ENCODE peak calls at places on chromosomes 1 and 21, in seven cellular contexts. X is fibroblast of lung; C is colonic mucosa; Q is heart right ventricle; U is CD8-positive, alpha-beta T cell; Y is neural progenitor cell; W is astrocyte. Z is an unnamed sample.

GRCh38 chr1:227778401-227778947 is 37.0 kb upstream of the PRSS38 start:
- DNase-seq in W (peak), U (no peak), Y (no peak), X (peak), Q (no peak), C (no peak), Z (no peak)

GRCh38 chr1:228363686-228364067 is 43.0 kb downstream of the TRIM11 start:
- DNase-seq in C (no peak), Q (peak), U (no peak), Y (no peak), X (no peak), W (no peak), Z (no peak)

GRCh38 chr1:232057217-232057895 is 430.8 kb downstream of the DISC1 start:
- DNase-seq in U (no peak), Y (no peak), X (no peak), C (no peak), Q (no peak), W (no peak), Z (no peak)

GRCh38 chr1:145751491-145752021 is 32.3 kb downstream of the CD160 start:
- DNase-seq in X (peak), W (peak), C (no peak), Q (no peak), U (no peak), Y (no peak), Z (no peak)

GRCh38 chr1:23126801-23127200 is 41.9 kb downstream of the LUZP1 start:
- DNase-seq in Q (no peak), W (peak), C (no peak), X (peak), Y (no peak), U (no peak), Z (no peak)

GRCh38 chr1:29134695-29135028 is 11.0 kb upstream of the TMEM200B start:
- DNase-seq in Y (no peak), Q (no peak), C (no peak), W (no peak), X (no peak), U (no peak), Z (no peak)

GRCh38 chr1:164613176-164613575 is 54.2 kb downstream of the PBX1 start:
- DNase-seq in X (peak), Q (no peak), W (peak), C (peak), U (no peak), Y (no peak), Z (no peak)

GRCh38 chr1:205259361-205259832 is 31.7 kb downstream of the TMCC2 start:
- DNase-seq in Y (no peak), X (peak), U (no peak), C (no peak), Q (peak), W (no peak), Z (no peak)

GRCh38 chr1:156487862-156488261 is 12.7 kb downstream of the MEF2D start:
- DNase-seq in W (no peak), C (no peak), Y (no peak), U (no peak), X (no peak), Q (no peak), Z (no peak)

GRCh38 chr1:157487430-157487829 is 64.9 kb downstream of the FCRL5 start:
- DNase-seq in U (no peak), Q (no peak), Y (no peak), C (no peak), W (no peak), X (no peak), Z (no peak)

GRCh38 chr1:26771643-26772321 is 16.0 kb upstream of the PIGV start:
- DNase-seq in X (peak), Q (no peak), W (peak), U (no peak), C (peak), Y (no peak), Z (peak)

GRCh38 chr1:212967767-212968166 is 17.4 kb downstream of the VASH2 start:
- DNase-seq in C (no peak), X (peak), Y (peak), Q (no peak), U (no peak), W (peak), Z (no peak)

GRCh38 chr1:223180803-223181321 is 37.8 kb upstream of the TLR5 start:
- DNase-seq in Q (no peak), X (peak), C (no peak), Y (no peak), U (no peak), W (peak), Z (no peak)

GRCh38 chr1:231683439-231684165 is 57.0 kb downstream of the DISC1 start:
- DNase-seq in X (no peak), Q (no peak), U (no peak), Y (no peak), C (no peak), W (no peak), Z (no peak)

GRCh38 chr21:38726482-38726881 is 79.2 kb upstream of the ETS2 start:
- DNase-seq in U (no peak), C (no peak), Q (no peak), Y (no peak), W (no peak), X (no peak), Z (no peak)

GRCh38 chr1:27399251-27399885 is 6.9 kb downstream of the GPR3 start:
- DNase-seq in U (no peak), Y (peak), X (no peak), Q (no peak), C (no peak), W (no peak), Z (no peak)

GRCh38 chr21:33760641-33761103 is 118.4 kb downstream of the ITSN1 start:
- DNase-seq in X (peak), Q (no peak), U (no peak), Y (no peak), W (peak), C (no peak), Z (no peak)
- H3K27ac ChIP-seq in X (peak), Q (no peak), U (no peak), Y (peak), W (peak), C (no peak), Z (no peak)

GRCh38 chr1:93619507-93620168 is 62.0 kb downstream of the BCAR3 start:
- DNase-seq in W (no peak), Y (no peak), U (no peak), C (no peak), Q (no peak), X (no peak), Z (no peak)
- H3K27ac ChIP-seq in W (no peak), Y (no peak), U (no peak), C (no peak), Q (no peak), X (no peak), Z (no peak)

GRCh38 chr1:218462591-218462990 is 117.5 kb downstream of the TGFB2 start:
- DNase-seq in C (no peak), W (no peak), X (no peak), Q (no peak), Y (no peak), U (no peak), Z (no peak)
- H3K27ac ChIP-seq in C (no peak), W (peak), X (peak), Q (peak), Y (no peak), U (no peak), Z (no peak)

GRCh38 chr1:31789259-31790065 is 25.3 kb upstream of the ADGRB2 start:
- DNase-seq in C (peak), Q (peak), Y (peak), W (peak), U (peak), X (peak), Z (peak)
- H3K27ac ChIP-seq in C (peak), Q (no peak), Y (no peak), W (peak), U (no peak), X (peak), Z (peak)

GRCh38 chr1:185804206-185804605 is 70.0 kb downstream of the HMCN1 start:
- DNase-seq in Q (no peak), W (peak), C (no peak), X (no peak), U (no peak), Y (no peak), Z (no peak)

GRCh38 chr1:185808675-185809074 is 74.5 kb downstream of the HMCN1 start:
- DNase-seq in X (no peak), Q (no peak), C (no peak), W (peak), U (no peak), Y (no peak), Z (no peak)

GRCh38 chr1:185804608-185805007 is 70.4 kb downstream of the HMCN1 start:
- DNase-seq in Q (no peak), C (no peak), X (no peak), W (no peak), U (no peak), Y (no peak), Z (no peak)
- H3K27ac ChIP-seq in Q (no peak), C (no peak), X (no peak), W (no peak), U (no peak), Y (no peak), Z (no peak)

GRCh38 chr1:9366298-9366697 is 73.6 kb downstream of the SPSB1 start:
- DNase-seq in Y (no peak), C (no peak), U (no peak), Q (no peak), W (no peak), X (no peak), Z (no peak)
- H3K27ac ChIP-seq in Y (no peak), C (no peak), U (no peak), Q (no peak), W (no peak), X (no peak), Z (peak)

GRCh38 chr1:181106022-181106312 is 17.5 kb downstream of the IER5 start:
- DNase-seq in U (no peak), C (no peak), X (no peak), Q (no peak), Y (no peak), W (no peak), Z (no peak)
- H3K27ac ChIP-seq in U (peak), C (no peak), X (no peak), Q (peak), Y (no peak), W (no peak), Z (peak)

GRCh38 chr1:35708179-35708891 is 10.3 kb downstream of the C1orf216 start:
- DNase-seq in X (no peak), U (peak), C (no peak), Y (peak), Q (no peak), W (no peak), Z (no peak)
- H3K27ac ChIP-seq in X (no peak), U (no peak), C (no peak), Y (no peak), Q (no peak), W (no peak), Z (no peak)

GRCh38 chr1:197838836-197839235 is 63.6 kb upstream of the DENND1B start:
- DNase-seq in X (peak), U (no peak), Q (no peak), Y (no peak), W (peak), C (no peak), Z (no peak)

GRCh38 chr1:197841828-197842573 is 60.4 kb upstream of the C1orf53 start:
- DNase-seq in Y (no peak), W (no peak), C (no peak), X (peak), Q (no peak), U (no peak), Z (no peak)

GRCh38 chr1:197837911-197838310 is 62.6 kb upstream of the DENND1B start:
- DNase-seq in U (no peak), W (no peak), X (no peak), Y (no peak), C (no peak), Q (no peak), Z (no peak)

GRCh38 chr1:197845886-197846285 is 56.5 kb upstream of the C1orf53 start:
- DNase-seq in Q (no peak), X (no peak), U (no peak), C (no peak), W (no peak), Y (no peak), Z (no peak)

DNA sequence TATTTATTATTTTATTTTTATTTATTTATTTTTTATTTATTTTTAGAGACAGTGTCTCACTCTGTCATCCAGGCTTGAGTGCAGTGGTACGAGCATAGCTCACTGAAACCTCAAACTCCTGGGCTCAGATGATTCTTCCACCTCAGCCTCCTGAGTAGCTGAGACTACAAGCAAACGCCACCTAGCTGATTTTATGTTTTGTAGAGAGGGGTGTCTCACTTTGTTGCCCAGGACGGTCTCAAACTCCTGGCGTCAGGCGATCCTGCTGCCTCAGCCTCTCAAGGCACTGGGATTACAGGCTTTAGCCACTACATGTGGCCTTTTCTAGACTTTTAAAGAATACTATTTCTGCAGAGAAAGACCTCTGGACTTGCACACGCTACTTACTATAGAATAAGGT is 61.3 kb upstream of the C1orf53 start:
- DNase-seq in X (no peak), Q (no peak), W (no peak), C (no peak), U (no peak), Y (no peak), Z (no peak)
- H3K27ac ChIP-seq in X (no peak), Q (no peak), W (no peak), C (no peak), U (no peak), Y (no peak), Z (no peak)